ENCODE peak calls at places on chromosomes 2 and 18, in five cellular contexts. Z, E, H, Y and G are unnamed samples.

GRCh38 chr2:44548221-44549098 is 186.7 kb downstream of the CAMKMT start:
- DNase-seq in Z (no peak), E (no peak), H (no peak), Y (no peak), G (no peak)

GRCh38 chr2:47038656-47039501 is 116.2 kb downstream of the STPG4 start:
- DNase-seq in Z (no peak), E (peak), H (no peak), Y (no peak), G (no peak)

GRCh38 chr18:68840554-68841263 is 42.8 kb downstream of the CCDC102B start:
- DNase-seq in Z (peak), E (peak), H (no peak), Y (peak), G (no peak)

GRCh38 chr2:158337018-158337417 is 119.5 kb downstream of the CCDC148 start:
- DNase-seq in Z (no peak), E (no peak), H (no peak), Y (no peak), G (no peak)

GRCh38 chr18:48834421-48835011 is 116.2 kb downstream of the SMAD7 start:
- DNase-seq in Z (no peak), E (peak), H (peak), Y (peak), G (peak)

GRCh38 chr18:8705280-8705940 is at the start of gene MTCL1:
- DNase-seq in Z (peak), E (peak), H (peak), Y (peak), G (no peak)

GRCh38 chr2:224532931-224533330 is 52.2 kb downstream of the CUL3 start:
- DNase-seq in Z (no peak), E (no peak), H (no peak), Y (no peak), G (no peak)

GRCh38 chr2:195612515-195613495 is 44.2 kb upstream of the SLC39A10 start:
- DNase-seq in Z (peak), E (peak), H (no peak), Y (peak), G (no peak)

GRCh38 chr2:211744379-211744778 is 794.2 kb downstream of the ERBB4 start:
- DNase-seq in Z (no peak), E (no peak), H (no peak), Y (no peak), G (no peak)

GRCh38 chr2:168632733-168633132 is 169.7 kb upstream of the NOSTRIN start:
- DNase-seq in Z (peak), E (no peak), H (no peak), Y (peak), G (no peak)

GRCh38 chr2:164388511-164388910 is 232.8 kb downstream of the GRB14 start:
- DNase-seq in Z (peak), E (no peak), H (no peak), Y (no peak), G (no peak)

GRCh38 chr2:219658861-219659260 is 31.4 kb downstream of the SLC4A3 start:
- DNase-seq in Z (no peak), E (no peak), H (no peak), Y (no peak), G (no peak)

GRCh38 chr2:202290970-202291369 is 25.4 kb downstream of the NOP58 start:
- DNase-seq in Z (no peak), E (no peak), H (no peak), Y (no peak), G (no peak)

GRCh38 chr18:29191263-29191662 is 1014.3 kb upstream of the CDH2 start:
- DNase-seq in Z (peak), E (no peak), H (no peak), Y (peak), G (no peak)

GRCh38 chr2:241992753-241993152 is 123.2 kb downstream of the RTP5 start:
- DNase-seq in Z (no peak), E (no peak), H (no peak), Y (no peak), G (no peak)

GRCh38 chr18:44922968-44923367 is 242.3 kb downstream of the SETBP1 start:
- DNase-seq in Z (no peak), E (no peak), H (no peak), Y (peak), G (no peak)

GRCh38 chr2:16210841-16211240 is 270.5 kb downstream of the MYCN start:
- DNase-seq in Z (no peak), E (no peak), H (no peak), Y (no peak), G (no peak)

GRCh38 chr18:55096261-55097026 is 137.2 kb upstream of the CCDC68 start:
- DNase-seq in Z (peak), E (peak), H (peak), Y (peak), G (no peak)

GRCh38 chr2:53896864-53897263 is 37.1 kb upstream of the GPR75 start:
- DNase-seq in Z (no peak), E (no peak), H (no peak), Y (peak), G (no peak)

GRCh38 chr18:48612511-48612910 is 73.7 kb downstream of the CTIF start:
- DNase-seq in Z (no peak), E (no peak), H (no peak), Y (no peak), G (no peak)

GRCh38 chr2:73451263-73451972 is 65.8 kb downstream of the ALMS1 start:
- DNase-seq in Z (no peak), E (no peak), H (peak), Y (no peak), G (no peak)

GRCh38 chr2:229003256-229003655 is 267.8 kb downstream of the PID1 start:
- DNase-seq in Z (no peak), E (no peak), H (no peak), Y (no peak), G (no peak)

GRCh38 chr18:11842562-11842961 is 8.7 kb upstream of the CHMP1B start:
- DNase-seq in Z (no peak), E (no peak), H (no peak), Y (no peak), G (no peak)

GRCh38 chr2:1561793-1562521 is 148.7 kb downstream of the TPO start:
- DNase-seq in Z (no peak), E (no peak), H (no peak), Y (peak), G (no peak)

GRCh38 chr2:228282371-228282770 is 100.9 kb upstream of the SPHKAP start:
- DNase-seq in Z (no peak), E (no peak), H (no peak), Y (no peak), G (no peak)

GRCh38 chr18:13375302-13376255 is 157.0 kb downstream of the LDLRAD4 start:
- DNase-seq in Z (no peak), E (peak), H (peak), Y (peak), G (no peak)

GRCh38 chr18:47345996-47346395 is 94.5 kb upstream of the SKOR2 start:
- DNase-seq in Z (no peak), E (peak), H (no peak), Y (no peak), G (no peak)

GRCh38 chr18:77165489-77166415 is 33.2 kb upstream of the MBP start:
- DNase-seq in Z (no peak), E (peak), H (no peak), Y (peak), G (no peak)

GRCh38 chr2:8888963-8889362 is 51.5 kb upstream of the KIDINS220 start:
- DNase-seq in Z (no peak), E (no peak), H (no peak), Y (no peak), G (no peak)

GRCh38 chr18:54284967-54285785 is 15.9 kb downstream of the POLI start:
- DNase-seq in Z (no peak), E (peak), H (peak), Y (peak), G (no peak)

GRCh38 chr2:164840458-164840929 is 1.1 kb downstream of the COBLL1 start:
- DNase-seq in Z (peak), E (peak), H (no peak), Y (no peak), G (no peak)

GRCh38 chr18:12247946-12248345 is 6.2 kb upstream of the CIDEA start:
- DNase-seq in Z (no peak), E (no peak), H (no peak), Y (no peak), G (no peak)

GRCh38 chr2:221529943-221530652 is 42.0 kb downstream of the EPHA4 start:
- DNase-seq in Z (no peak), E (no peak), H (no peak), Y (peak), G (no peak)

GRCh38 chr2:215530191-215530968 is 94.5 kb upstream of the FN1 start:
- DNase-seq in Z (no peak), E (no peak), H (no peak), Y (peak), G (no peak)

GRCh38 chr2:215654177-215654850 is 218.4 kb upstream of the FN1 start:
- DNase-seq in Z (no peak), E (no peak), H (no peak), Y (peak), G (no peak)

DNA sequence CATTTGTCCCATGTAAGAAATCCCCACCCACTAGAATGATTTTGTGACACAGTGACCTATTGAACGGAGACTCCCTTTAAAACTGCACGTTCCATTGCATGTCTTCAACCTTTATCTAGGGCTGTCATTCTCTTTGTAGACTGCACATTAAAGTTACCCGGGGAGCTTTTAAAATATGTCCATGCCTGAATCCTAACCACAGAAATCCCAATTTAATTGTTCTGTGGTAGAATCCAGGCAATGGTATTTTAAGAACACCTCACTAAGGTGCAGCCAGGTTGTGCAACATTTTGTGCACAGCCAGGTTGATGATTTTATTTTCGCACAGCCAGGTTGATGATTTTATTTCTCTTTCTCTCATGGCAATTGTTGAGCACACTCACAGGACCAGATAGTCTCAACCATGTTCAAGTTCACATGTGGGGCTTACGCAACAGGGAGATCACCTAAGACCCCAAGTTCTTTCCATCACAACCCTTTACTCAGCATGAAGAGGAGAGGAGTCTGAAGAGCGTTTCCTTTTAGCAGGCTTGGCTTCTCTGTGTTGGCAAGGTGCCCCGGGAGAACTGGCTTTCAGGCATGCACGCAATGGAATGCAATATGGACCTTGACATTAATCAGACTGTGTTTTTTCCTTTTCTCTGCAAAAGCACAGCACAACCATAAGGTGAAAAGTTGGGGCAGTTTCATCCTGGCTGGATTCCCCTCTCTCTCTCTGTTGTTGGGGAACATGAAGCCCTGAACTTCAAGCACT is 467.3 kb upstream of the ETAA1 start:
- DNase-seq in Z (no peak), E (peak), H (no peak), Y (peak), G (no peak)
- TF ChIP-seq CTCF in Z (no peak), E (no peak), H (no peak), Y (no peak), G (no peak)

DNA sequence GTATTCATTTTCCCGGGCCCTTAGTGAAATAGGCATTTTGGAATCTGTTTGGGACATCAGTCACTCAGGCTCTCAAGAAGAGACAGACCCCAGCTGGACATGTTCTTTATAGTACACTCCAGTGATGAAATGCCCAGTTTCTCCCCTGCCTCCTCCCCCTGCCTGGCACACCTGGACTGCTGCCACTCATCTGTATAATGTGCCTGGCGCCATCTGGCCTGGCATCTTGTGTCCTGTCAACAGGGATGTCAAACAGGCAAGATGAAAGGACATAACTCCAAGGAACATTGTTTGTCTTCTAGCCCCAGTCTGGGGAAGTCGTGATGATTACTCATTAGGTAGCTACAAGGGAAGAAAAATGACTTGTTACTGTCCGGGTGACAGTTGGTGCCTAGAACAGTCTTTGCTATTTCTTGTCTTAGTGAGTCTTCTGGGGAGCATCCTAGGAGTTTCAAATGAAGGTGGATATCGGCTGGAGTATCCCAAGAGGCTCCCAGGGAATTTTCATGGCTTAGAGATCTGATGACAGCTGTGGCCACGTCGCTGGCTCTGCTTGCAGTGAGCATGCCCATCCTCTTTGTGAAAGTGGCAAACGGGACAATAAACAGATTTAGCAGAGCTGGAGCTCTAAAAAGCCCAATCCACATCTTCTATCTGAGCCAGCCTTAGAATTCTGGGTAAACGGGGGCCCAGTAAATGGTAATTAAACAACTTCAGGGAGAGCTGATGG is 153.6 kb downstream of the ALK start:
- DNase-seq in Z (no peak), E (no peak), H (no peak), Y (no peak), G (no peak)
- TF ChIP-seq CTCF in Z (no peak), E (no peak), H (no peak), Y (no peak), G (no peak)

DNA sequence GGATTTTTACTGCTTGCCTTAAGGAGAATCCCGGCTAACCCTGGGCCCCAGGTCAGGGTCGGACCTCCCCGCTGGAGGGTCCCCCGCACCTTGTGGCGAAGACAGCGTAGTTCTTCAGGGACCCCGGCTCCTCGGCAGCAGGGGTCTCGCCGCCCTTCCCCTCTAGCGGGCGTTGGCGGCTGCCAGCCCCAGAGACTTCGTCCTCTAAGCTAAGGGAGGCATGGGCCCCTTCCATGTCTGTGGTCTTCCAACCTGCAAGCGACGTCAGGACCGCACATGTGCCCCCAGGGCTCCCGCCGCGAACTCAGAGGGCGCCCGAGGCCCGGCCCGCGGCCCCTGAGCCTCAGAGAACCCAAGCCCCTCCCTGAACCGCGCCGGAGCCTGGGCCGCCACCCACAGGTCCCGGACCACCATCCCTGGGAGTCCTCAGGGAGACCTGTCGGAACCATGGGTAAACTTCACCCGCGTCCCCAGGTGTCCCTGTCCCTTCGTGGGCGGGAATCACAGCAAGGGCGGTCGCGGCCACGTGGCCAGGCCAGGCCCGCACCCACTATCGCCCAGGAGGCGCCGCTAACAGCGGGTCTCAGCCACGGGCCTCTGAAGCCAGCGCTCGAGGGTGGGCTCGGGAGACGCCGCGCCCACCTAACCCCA is 562 bp downstream of the ANKMY1 start:
- DNase-seq in Z (peak), E (peak), H (no peak), Y (no peak), G (no peak)
- TF ChIP-seq CTCF in Z (no peak), E (no peak), H (no peak), Y (no peak), G (peak)

GRCh38 chr2:119218478-119219064 is 5.1 kb upstream of the STEAP3 start:
- DNase-seq in Z (peak), E (peak), H (no peak), Y (peak), G (no peak)
- TF ChIP-seq CTCF in Z (peak), E (peak), H (peak), Y (peak), G (no peak)

GRCh38 chr2:55268907-55269611 is at the start of gene MTIF2:
- DNase-seq in Z (peak), E (peak), H (peak), Y (peak), G (peak)
- TF ChIP-seq CTCF in Z (no peak), E (peak), H (no peak), Y (no peak), G (no peak)